ENCODE peak calls at places on chromosomes 6 and 20, in ten cellular contexts. V, M, H, T, Q, O, Y, N, A and C are unnamed samples.

GRCh38 chr20:56289652-56290051 is 41.1 kb downstream of the MC3R start:
- DNase-seq in M (no peak), V (no peak), O (no peak), N (no peak), T (no peak), A (no peak), Q (no peak), H (no peak), Y (no peak), C (no peak)

GRCh38 chr6:39867592-39867991 is 66.7 kb downstream of the MOCS1 start:
- DNase-seq in H (no peak), M (no peak), A (no peak), Y (no peak), V (no peak), N (no peak), O (no peak), T (no peak), Q (no peak), C (no peak)

GRCh38 chr20:54479138-54479906 is 3.9 kb downstream of the DOK5 start:
- DNase-seq in N (no peak), O (no peak), H (no peak), A (peak), Q (no peak), T (no peak), V (no peak), M (peak), Y (peak), C (no peak)

GRCh38 chr6:3884007-3884745 is 35.0 kb downstream of the FAM50B start:
- DNase-seq in O (no peak), T (peak), A (no peak), Q (no peak), V (no peak), N (peak), M (no peak), Y (no peak), H (no peak), C (peak)

GRCh38 chr20:17952692-17953684 is 15.6 kb downstream of the SNX5 start:
- DNase-seq in N (no peak), M (no peak), Y (no peak), T (no peak), H (no peak), A (no peak), Q (no peak), O (no peak), V (no peak), C (no peak)

GRCh38 chr6:80022803-80023202 is 18.4 kb downstream of the TTK start:
- DNase-seq in T (peak), M (no peak), V (no peak), A (no peak), N (no peak), O (no peak), Y (no peak), Q (no peak), H (no peak), C (peak)

GRCh38 chr6:25774120-25774730 is 19.7 kb downstream of the SLC17A4 start:
- DNase-seq in T (no peak), Y (no peak), O (no peak), H (no peak), Q (no peak), N (no peak), A (no peak), M (no peak), V (no peak), C (no peak)

GRCh38 chr6:74199146-74199680 is 503.2 kb downstream of the CD109 start:
- DNase-seq in M (no peak), V (no peak), H (no peak), Q (no peak), Y (no peak), A (no peak), N (no peak), T (no peak), O (no peak), C (no peak)

GRCh38 chr6:87281426-87281825 is 41.0 kb upstream of the SMIM8 start:
- DNase-seq in N (no peak), Y (no peak), T (no peak), A (no peak), H (no peak), V (no peak), Q (no peak), O (no peak), M (no peak), C (no peak)

GRCh38 chr20:56360899-56361199 is 2.1 kb downstream of the FAM210B start:
- DNase-seq in Q (no peak), H (no peak), O (no peak), T (no peak), V (no peak), N (no peak), A (no peak), Y (no peak), M (no peak), C (no peak)

GRCh38 chr20:62064788-62065668 is 653 bp downstream of the TAF4 start:
- DNase-seq in V (no peak), Q (no peak), M (no peak), A (peak), N (no peak), H (no peak), Y (no peak), T (no peak), O (no peak), C (no peak)

GRCh38 chr6:161261325-161261724 is 12.5 kb downstream of the AGPAT4 start:
- DNase-seq in N (no peak), H (no peak), T (no peak), Y (no peak), Q (no peak), V (no peak), O (no peak), M (no peak), A (no peak), C (no peak)

GRCh38 chr6:16136086-16136485 is 7.2 kb downstream of the MYLIP start:
- DNase-seq in V (peak), H (no peak), M (no peak), O (no peak), A (no peak), N (no peak), Y (no peak), Q (no peak), T (no peak), C (no peak)

GRCh38 chr6:167968091-167968490 is 29.4 kb upstream of the KIF25 start:
- DNase-seq in A (peak), O (no peak), Y (peak), T (no peak), N (no peak), H (no peak), V (peak), M (peak), Q (no peak), C (peak)

GRCh38 chr20:53884859-53885654 is 185.3 kb downstream of the BCAS1 start:
- DNase-seq in V (no peak), N (no peak), A (no peak), O (no peak), Y (no peak), M (no peak), Q (no peak), H (no peak), T (no peak), C (no peak)

GRCh38 chr20:38485041-38485440 is 12.4 kb downstream of the RALGAPB start:
- DNase-seq in A (no peak), Q (no peak), V (no peak), H (no peak), O (no peak), T (peak), N (no peak), M (no peak), Y (no peak), C (no peak)

GRCh38 chr6:85344996-85345395 is 104.9 kb upstream of the NT5E start:
- DNase-seq in Q (no peak), V (no peak), N (no peak), A (no peak), O (no peak), M (no peak), H (no peak), T (no peak), Y (no peak), C (no peak)

GRCh38 chr6:42714098-42714761 is 8.2 kb downstream of the PRPH2 start:
- DNase-seq in Y (no peak), V (no peak), O (no peak), N (no peak), Q (no peak), T (peak), H (no peak), M (no peak), A (no peak), C (peak)

GRCh38 chr20:45432294-45432693 is 16.4 kb downstream of the PIGT start:
- DNase-seq in Y (no peak), N (no peak), Q (no peak), T (no peak), V (peak), A (peak), O (no peak), H (no peak), M (no peak), C (no peak)

GRCh38 chr6:44050872-44051421 is 76.3 kb downstream of the MRPL14 start:
- DNase-seq in Q (no peak), H (no peak), N (no peak), T (no peak), Y (no peak), O (no peak), A (no peak), V (no peak), M (no peak), C (no peak)

GRCh38 chr20:16575390-16576140 is 2.3 kb upstream of the KIF16B start:
- DNase-seq in A (no peak), M (no peak), N (no peak), T (no peak), O (no peak), V (no peak), Y (no peak), Q (no peak), H (no peak), C (no peak)

GRCh38 chr6:143117108-143117507 is 56.4 kb downstream of the AIG1 start:
- DNase-seq in Q (no peak), N (no peak), H (no peak), O (no peak), V (no peak), T (no peak), Y (no peak), M (no peak), A (no peak), C (no peak)

GRCh38 chr6:87702589-87702945 is 534 bp upstream of the AKIRIN2 start:
- DNase-seq in Q (no peak), A (peak), O (no peak), T (peak), Y (peak), V (no peak), H (no peak), M (peak), N (no peak), C (peak)

GRCh38 chr20:51434556-51435256 is 107.8 kb downstream of the NFATC2 start:
- DNase-seq in Q (no peak), O (no peak), H (no peak), A (peak), V (no peak), M (no peak), T (peak), Y (peak), N (no peak), C (peak)

GRCh38 chr20:11178946-11179654 is 505.3 kb upstream of the JAG1 start:
- DNase-seq in H (no peak), T (peak), Q (no peak), V (no peak), O (no peak), M (peak), A (no peak), Y (peak), N (peak), C (no peak)

GRCh38 chr20:32473231-32474008 is 111.7 kb downstream of the NOL4L start:
- DNase-seq in Q (no peak), M (peak), N (no peak), O (no peak), H (peak), A (no peak), T (no peak), V (no peak), Y (no peak), C (no peak)

GRCh38 chr6:97465877-97466710 is 183.1 kb upstream of the MMS22L start:
- DNase-seq in N (no peak), A (no peak), Q (no peak), T (no peak), M (no peak), O (no peak), Y (no peak), V (no peak), H (no peak), C (no peak)

GRCh38 chr6:109295766-109296156 is 86.5 kb downstream of the CD164 start:
- DNase-seq in Q (no peak), V (no peak), T (no peak), H (no peak), A (no peak), O (no peak), M (no peak), Y (no peak), N (no peak), C (no peak)

GRCh38 chr6:36753671-36754485 is 56.3 kb downstream of the RAB44 start:
- DNase-seq in T (no peak), Y (no peak), O (no peak), Q (no peak), M (no peak), H (no peak), N (no peak), A (peak), V (no peak), C (no peak)

GRCh38 chr6:113858605-113859348 is 1.6 kb downstream of the MARCKS start:
- DNase-seq in V (no peak), N (no peak), O (peak), H (peak), M (peak), Y (peak), A (peak), Q (peak), T (peak), C (peak)

GRCh38 chr20:719816-720215 is 44.2 kb upstream of the SCRT2 start:
- DNase-seq in V (no peak), N (no peak), O (no peak), T (no peak), Y (no peak), A (no peak), Q (no peak), H (no peak), M (no peak), C (no peak)

GRCh38 chr6:159966981-159967380 is 1.9 kb upstream of the IGF2R start:
- DNase-seq in M (no peak), N (peak), Y (no peak), Q (no peak), T (no peak), O (no peak), H (no peak), A (no peak), V (no peak), C (no peak)

GRCh38 chr20:58128635-58129625 is 99.5 kb downstream of the ANKRD60 start:
- DNase-seq in A (no peak), O (peak), N (no peak), Y (no peak), M (no peak), T (no peak), Q (no peak), H (no peak), V (no peak), C (no peak)

GRCh38 chr6:135498178-135498841 is 770 bp upstream of the AHI1 start:
- DNase-seq in M (peak), H (no peak), O (peak), A (peak), N (peak), Q (peak), T (peak), V (peak), Y (peak), C (peak)

GRCh38 chr6:52195886-52196285 is 9.7 kb downstream of the IL17A start:
- DNase-seq in A (no peak), H (no peak), Q (no peak), Y (no peak), T (no peak), M (no peak), V (no peak), O (no peak), N (no peak), C (no peak)

GRCh38 chr6:55794136-55794812 is 81.1 kb downstream of the BMP5 start:
- DNase-seq in V (no peak), T (peak), O (no peak), M (no peak), Q (no peak), Y (no peak), N (no peak), A (no peak), H (no peak), C (no peak)

GRCh38 chr6:6931047-6932025 is 176.4 kb upstream of the RREB1 start:
- DNase-seq in Q (no peak), H (no peak), O (no peak), T (no peak), Y (no peak), A (peak), N (no peak), V (no peak), M (no peak), C (no peak)

GRCh38 chr6:156686429-156686939 is 90.7 kb upstream of the ARID1B start:
- DNase-seq in M (peak), T (peak), A (peak), O (peak), Q (no peak), H (no peak), Y (no peak), N (no peak), V (peak), C (peak)

GRCh38 chr6:31474871-31475286 is 23.1 kb upstream of the MICB start:
- DNase-seq in Q (peak), Y (no peak), M (no peak), H (no peak), N (no peak), A (peak), O (no peak), T (no peak), V (peak), C (no peak)
- TF ChIP-seq CTCF in Q (no peak), Y (peak), M (peak), H (no peak), N (no peak), A (peak), O (no peak), T (peak), V (peak), C (peak)

DNA sequence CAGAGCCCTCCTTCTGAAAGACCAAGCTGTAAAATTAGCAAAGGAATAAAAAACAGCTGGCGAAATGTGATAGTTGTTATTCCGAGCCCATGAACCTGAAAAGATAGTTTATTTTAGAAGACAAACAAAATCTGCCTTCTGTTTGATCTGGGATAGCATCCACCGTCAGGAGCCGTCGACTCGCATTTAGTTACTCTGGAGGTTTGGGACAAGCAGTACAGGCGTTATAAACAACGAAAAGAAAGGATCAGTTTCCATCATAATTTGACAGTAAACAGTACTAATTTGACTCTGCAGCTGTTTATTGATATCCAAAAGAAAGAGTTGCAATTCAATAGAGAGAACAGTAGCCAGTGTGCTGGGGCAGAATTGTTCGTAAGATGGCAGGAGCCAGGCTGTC is 161.3 kb downstream of the CLIC5 start:
- DNase-seq in T (no peak), O (no peak), H (no peak), N (no peak), Q (no peak), A (no peak), V (no peak), Y (no peak), M (no peak), C (no peak)
- H3K4me3 ChIP-seq in T (no peak), O (no peak), H (no peak), N (no peak), Q (no peak), A (no peak), V (no peak), Y (no peak), M (no peak), C (no peak)

GRCh38 chr6:155093430-155093829 is 98.3 kb downstream of the TIAM2 start:
- DNase-seq in Q (no peak), A (no peak), T (no peak), N (no peak), Y (no peak), O (no peak), V (peak), M (no peak), H (no peak), C (no peak)

GRCh38 chr6:155089746-155090145 is 94.6 kb downstream of the TIAM2 start:
- DNase-seq in Q (no peak), M (no peak), A (no peak), V (no peak), H (no peak), T (no peak), Y (no peak), O (no peak), N (no peak), C (no peak)

GRCh38 chr6:155090166-155090565 is 95.1 kb downstream of the TIAM2 start:
- DNase-seq in Q (no peak), V (no peak), H (no peak), T (no peak), N (no peak), M (no peak), O (no peak), Y (no peak), A (no peak), C (no peak)

GRCh38 chr6:155088856-155089255 is 93.7 kb downstream of the TIAM2 start:
- DNase-seq in Q (no peak), A (no peak), O (no peak), N (no peak), H (no peak), M (no peak), V (no peak), T (no peak), Y (no peak), C (no peak)

GRCh38 chr6:155091756-155092155 is 96.6 kb downstream of the TIAM2 start:
- DNase-seq in M (no peak), V (no peak), Y (no peak), A (no peak), Q (no peak), T (no peak), H (no peak), N (no peak), O (no peak), C (no peak)
- TF ChIP-seq CTCF in M (no peak), V (no peak), Y (no peak), A (no peak), Q (no peak), T (no peak), H (no peak), N (no peak), O (no peak), C (no peak)

GRCh38 chr6:166257911-166258318 is 50.3 kb downstream of the PRR18 start:
- DNase-seq in A (peak), Y (no peak), M (no peak), O (no peak), Q (no peak), V (peak), H (no peak), N (no peak), T (no peak), C (no peak)

GRCh38 chr6:166253277-166254229 is 54.6 kb downstream of the PRR18 start:
- DNase-seq in O (no peak), Q (no peak), H (peak), V (peak), M (no peak), Y (no peak), T (no peak), A (peak), N (no peak), C (no peak)

GRCh38 chr6:166251196-166251595 is 57.0 kb downstream of the PRR18 start:
- DNase-seq in Y (no peak), Q (no peak), H (no peak), O (no peak), N (no peak), T (no peak), V (peak), A (peak), M (no peak), C (no peak)

GRCh38 chr6:166251655-166252054 is 56.5 kb downstream of the PRR18 start:
- DNase-seq in O (no peak), Q (no peak), A (no peak), H (no peak), M (no peak), T (no peak), V (peak), N (no peak), Y (no peak), C (no peak)

DNA sequence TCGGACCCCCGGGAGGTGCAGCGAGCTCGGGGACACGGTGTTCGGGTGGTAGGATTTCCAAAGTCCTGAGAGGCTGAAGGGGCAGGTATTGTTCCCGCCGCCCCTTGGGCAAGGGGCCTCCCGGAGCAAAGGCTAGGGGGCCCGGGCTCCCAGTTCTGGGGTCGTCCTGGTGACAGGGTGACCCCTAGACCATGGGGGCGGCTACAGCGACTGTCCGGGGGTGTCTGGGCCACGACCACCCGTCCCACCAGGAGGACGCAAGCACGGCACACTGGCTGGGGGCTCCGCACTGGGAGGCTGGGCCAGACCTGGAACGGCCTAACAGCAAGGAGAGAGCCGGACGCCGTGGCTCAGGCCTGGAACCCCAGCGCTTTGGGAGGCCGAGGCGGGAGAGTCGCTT is 55.6 kb downstream of the PRR18 start:
- DNase-seq in H (peak), V (no peak), O (no peak), A (no peak), M (no peak), Q (no peak), Y (no peak), N (no peak), T (no peak), C (no peak)
- H3K4me3 ChIP-seq in H (no peak), V (no peak), O (no peak), A (no peak), M (no peak), Q (no peak), Y (no peak), N (no peak), T (no peak), C (no peak)

DNA sequence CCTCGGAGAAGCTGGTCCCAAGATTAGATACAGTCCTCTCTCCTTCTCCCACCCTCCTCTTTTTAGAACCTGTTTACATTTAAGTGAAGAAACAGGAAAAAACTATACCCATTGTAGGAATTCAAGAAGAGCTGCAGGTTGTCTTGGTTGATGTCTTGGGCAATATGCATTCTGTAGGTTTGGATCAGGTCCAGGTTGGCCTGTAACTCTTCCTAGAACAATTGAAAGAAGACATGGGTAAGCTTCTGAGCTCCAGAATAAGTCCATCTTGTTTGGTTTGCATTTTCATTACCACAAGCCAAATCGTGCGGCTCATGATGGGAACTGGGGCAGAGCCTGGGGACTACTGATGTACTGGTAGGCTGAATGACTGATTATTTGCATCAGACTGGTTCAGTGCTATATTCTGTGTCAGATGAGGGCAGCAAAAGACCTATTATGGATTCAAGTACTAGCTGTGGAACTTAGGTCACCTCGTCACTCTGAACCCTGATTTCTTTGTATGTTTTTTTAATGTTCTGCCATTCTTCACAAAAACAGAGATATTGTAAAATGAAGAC is 20.3 kb upstream of the SLA2 start:
- DNase-seq in A (peak), N (no peak), O (no peak), T (peak), M (peak), H (no peak), V (no peak), Y (no peak), Q (no peak), C (peak)
- TF ChIP-seq CTCF in A (no peak), N (no peak), O (no peak), T (peak), M (peak), H (no peak), V (peak), Y (no peak), Q (no peak), C (peak)